ENCODE peak calls at places on chromosome 14, in eight cellular contexts. D is progenitor cell of endocrine pancreas, T is BE2C, K is A549, F is thyroid gland, V is upper lobe of left lung, O is MM.1S, Z is WTC11. U is an unnamed sample.

GRCh38 chr14:81464253-81465001 is 64.3 kb upstream of the STON2 start:
- DNase-seq in T (peak), K (peak), Z (peak), F (peak), V (no peak), D (peak), O (peak), U (peak)

GRCh38 chr14:21796912-21797311 is 123.3 kb upstream of the OR4E1 start:
- DNase-seq in F (no peak), T (no peak), K (no peak), Z (no peak), D (no peak), O (no peak), V (no peak), U (no peak)

GRCh38 chr14:89624500-89625156 is 207.6 kb upstream of the FOXN3 start:
- DNase-seq in F (no peak), K (no peak), Z (no peak), O (no peak), T (no peak), V (no peak), D (no peak), U (no peak)

GRCh38 chr14:67411820-67412421 is at the start of gene PLEK2:
- DNase-seq in F (peak), T (peak), D (no peak), K (peak), O (no peak), Z (peak), V (peak), U (no peak)

GRCh38 chr14:79702197-79702596 is 509.1 kb downstream of the DIO2 start:
- DNase-seq in F (no peak), D (no peak), Z (no peak), V (no peak), K (no peak), T (no peak), O (no peak), U (no peak)

GRCh38 chr14:98868846-98869245 is 403.2 kb downstream of the BCL11B start:
- DNase-seq in D (no peak), T (no peak), F (no peak), Z (no peak), V (no peak), K (no peak), O (no peak), U (no peak)

GRCh38 chr14:39488600-39488999 is 56.4 kb upstream of the FBXO33 start:
- DNase-seq in Z (peak), V (no peak), T (no peak), F (no peak), K (no peak), O (no peak), D (no peak), U (no peak)

GRCh38 chr14:34059925-34060746 is 109.3 kb upstream of the EGLN3 start:
- DNase-seq in T (peak), V (peak), F (peak), K (peak), D (peak), O (no peak), Z (peak), U (peak)

GRCh38 chr14:20343092-20343854 is at the start of gene PARP2:
- DNase-seq in V (peak), D (peak), O (peak), K (peak), T (peak), Z (peak), F (peak), U (peak)

GRCh38 chr14:49975286-49975685 is 82.4 kb downstream of the ARF6 start:
- DNase-seq in F (no peak), Z (no peak), O (no peak), V (no peak), K (peak), T (no peak), D (no peak), U (no peak)

GRCh38 chr14:56002316-56002715 is 115.9 kb upstream of the PELI2 start:
- DNase-seq in V (no peak), D (no peak), T (no peak), Z (no peak), O (no peak), K (peak), F (no peak), U (no peak)

GRCh38 chr14:90758959-90759358 is 57.3 kb downstream of the TTC7B start:
- DNase-seq in V (peak), O (no peak), F (peak), T (no peak), K (no peak), Z (no peak), D (no peak), U (no peak)

GRCh38 chr14:104537613-104537988 is 42.0 kb upstream of the C14orf180 start:
- DNase-seq in Z (no peak), D (no peak), K (no peak), F (no peak), O (no peak), V (no peak), T (no peak), U (no peak)

GRCh38 chr14:59354666-59355065 is 110.5 kb downstream of the GPR135 start:
- DNase-seq in D (no peak), V (no peak), F (no peak), Z (no peak), T (no peak), O (no peak), K (no peak), U (no peak)

GRCh38 chr14:56491299-56492285 is 88.0 kb upstream of the TMEM260 start:
- DNase-seq in K (peak), Z (peak), O (peak), T (peak), F (peak), D (peak), V (no peak), U (no peak)

GRCh38 chr14:91008759-91009409 is 51.6 kb downstream of the RPS6KA5 start:
- DNase-seq in V (peak), T (no peak), O (no peak), K (peak), F (no peak), D (no peak), Z (no peak), U (no peak)

GRCh38 chr14:23631234-23631633 is 4.9 kb upstream of the DHRS2 start:
- DNase-seq in O (no peak), Z (no peak), D (no peak), K (no peak), T (no peak), F (no peak), V (no peak), U (no peak)

GRCh38 chr14:96592591-96593388 is 90.6 kb downstream of the PAPOLA start:
- DNase-seq in Z (peak), V (peak), D (peak), F (peak), K (peak), O (peak), T (peak), U (peak)

GRCh38 chr14:53695692-53696091 is 260.9 kb downstream of the BMP4 start:
- DNase-seq in T (no peak), V (no peak), O (no peak), D (no peak), Z (no peak), F (no peak), K (no peak), U (no peak)

GRCh38 chr14:44962573-44963528 is 861 bp downstream of the TOGARAM1 start:
- DNase-seq in Z (peak), T (no peak), K (peak), V (no peak), O (peak), F (peak), D (peak), U (no peak)

GRCh38 chr14:61476737-61477410 is 155.5 kb downstream of the PRKCH start:
- DNase-seq in Z (no peak), V (peak), T (peak), F (peak), O (no peak), K (peak), D (no peak), U (no peak)

GRCh38 chr14:71533396-71533795 is 398.8 kb upstream of the RGS6 start:
- DNase-seq in O (no peak), Z (no peak), T (no peak), D (no peak), V (no peak), F (no peak), K (no peak), U (no peak)

GRCh38 chr14:67371247-67372148 is 11.4 kb downstream of the EIF2S1 start:
- DNase-seq in Z (no peak), T (no peak), F (no peak), O (no peak), D (no peak), V (no peak), K (no peak), U (no peak)

GRCh38 chr14:49303952-49304516 is 282.1 kb downstream of the RPS29 start:
- DNase-seq in V (no peak), T (no peak), K (no peak), D (peak), F (peak), O (peak), Z (peak), U (peak)

GRCh38 chr14:68439741-68440140 is 353.1 kb downstream of the ZFP36L1 start:
- DNase-seq in K (no peak), O (no peak), V (no peak), T (no peak), Z (no peak), F (no peak), D (no peak), U (no peak)

GRCh38 chr14:57375156-57375555 is 15.2 kb upstream of the NAA30 start:
- DNase-seq in Z (no peak), F (no peak), O (no peak), D (no peak), K (no peak), T (no peak), V (no peak), U (no peak)

GRCh38 chr14:29518335-29518734 is 409.3 kb downstream of the PRKD1 start:
- DNase-seq in V (no peak), Z (no peak), T (no peak), D (no peak), F (no peak), O (no peak), K (no peak), U (no peak)

GRCh38 chr14:29527286-29527685 is 400.4 kb downstream of the PRKD1 start:
- DNase-seq in Z (no peak), K (no peak), F (no peak), V (no peak), T (no peak), O (no peak), D (no peak), U (no peak)

DNA sequence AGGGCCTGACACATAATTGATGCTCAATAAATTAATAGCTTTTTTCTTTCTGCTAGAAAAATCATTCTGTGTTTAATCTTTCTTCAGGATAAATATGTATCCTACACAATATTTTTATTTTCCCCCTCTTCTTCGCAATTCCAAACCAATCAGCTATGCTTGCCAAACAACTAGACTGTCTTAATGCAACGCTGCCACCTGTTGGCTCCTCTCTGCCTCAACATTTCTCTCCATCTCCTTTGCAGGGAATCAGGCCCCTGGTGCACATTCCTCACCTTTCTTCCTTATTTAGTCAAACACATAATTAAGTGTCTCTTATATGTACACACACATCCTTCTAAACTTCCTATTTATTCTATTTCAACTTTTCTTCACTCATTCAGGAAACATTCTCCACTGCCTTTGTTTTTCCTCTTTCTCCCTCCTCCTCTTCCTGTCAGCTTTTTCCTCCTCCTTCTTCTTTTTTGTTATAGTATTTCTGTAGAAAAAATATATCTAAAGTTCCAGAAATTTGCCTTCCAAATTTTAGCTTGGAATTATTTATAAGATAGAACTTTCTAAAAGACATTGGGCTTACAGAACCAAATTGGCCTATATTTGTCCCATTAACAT is 406.0 kb downstream of the PRKD1 start:
- DNase-seq in T (peak), Z (peak), V (no peak), F (no peak), K (no peak), O (no peak), D (no peak), U (no peak)
- TF ChIP-seq CTCF in T (peak), Z (peak), V (no peak), F (no peak), K (no peak), O (peak), D (peak), U (no peak)

DNA sequence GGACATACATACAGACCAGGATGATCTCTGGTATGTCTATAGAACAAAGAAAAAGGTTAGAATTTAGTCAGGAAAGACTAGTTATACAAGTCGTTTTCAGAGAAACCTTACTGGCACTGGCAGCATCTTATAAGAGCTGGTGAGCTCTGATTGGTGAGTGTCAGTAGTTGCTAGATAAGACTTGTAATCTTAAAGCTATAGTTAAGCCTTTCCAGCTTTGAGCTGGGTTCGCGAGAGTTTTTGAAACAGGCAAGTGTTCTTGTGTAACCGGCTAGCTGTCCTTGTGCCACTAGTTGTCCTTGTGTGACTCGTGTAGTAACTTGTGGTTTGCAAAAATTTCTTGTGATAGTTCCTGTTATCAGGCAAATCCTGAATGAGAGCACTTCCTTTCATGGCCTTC is 740.9 kb downstream of the GALC start:
- DNase-seq in V (no peak), D (no peak), K (no peak), T (no peak), F (no peak), Z (no peak), O (no peak), U (no peak)
- TF ChIP-seq CTCF in V (no peak), D (no peak), K (no peak), T (no peak), F (no peak), Z (no peak), O (no peak), U (no peak)

DNA sequence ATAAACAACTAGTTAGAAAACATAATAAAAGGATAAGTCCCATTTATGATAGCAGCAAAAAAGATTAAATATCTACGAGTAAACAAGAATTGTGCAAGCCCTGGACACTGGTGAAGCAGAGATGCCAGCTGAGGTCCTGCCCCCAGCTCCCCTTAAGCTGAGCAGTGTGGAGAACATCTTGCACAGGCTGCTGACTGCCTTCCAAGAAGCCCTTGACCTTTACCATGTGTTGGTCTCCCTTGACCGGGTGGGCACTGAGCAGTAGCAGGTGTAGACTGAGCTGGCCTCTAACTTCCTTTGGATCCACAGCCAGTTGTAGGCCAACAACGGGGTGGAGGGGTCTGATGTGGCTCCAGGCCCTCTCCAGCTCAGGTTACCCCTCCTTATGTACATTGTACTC is 47.7 kb upstream of the PAPLN start:
- DNase-seq in D (no peak), K (no peak), T (no peak), O (no peak), F (peak), Z (no peak), V (no peak), U (no peak)
- TF ChIP-seq CTCF in D (no peak), K (no peak), T (no peak), O (no peak), F (no peak), Z (no peak), V (no peak), U (no peak)

GRCh38 chr14:75293920-75294648 is 15.5 kb downstream of the FOS start:
- DNase-seq in K (peak), T (peak), F (peak), D (peak), Z (peak), O (peak), V (peak), U (peak)
- TF ChIP-seq CTCF in K (no peak), T (no peak), F (no peak), D (no peak), Z (no peak), O (no peak), V (no peak), U (no peak)

DNA sequence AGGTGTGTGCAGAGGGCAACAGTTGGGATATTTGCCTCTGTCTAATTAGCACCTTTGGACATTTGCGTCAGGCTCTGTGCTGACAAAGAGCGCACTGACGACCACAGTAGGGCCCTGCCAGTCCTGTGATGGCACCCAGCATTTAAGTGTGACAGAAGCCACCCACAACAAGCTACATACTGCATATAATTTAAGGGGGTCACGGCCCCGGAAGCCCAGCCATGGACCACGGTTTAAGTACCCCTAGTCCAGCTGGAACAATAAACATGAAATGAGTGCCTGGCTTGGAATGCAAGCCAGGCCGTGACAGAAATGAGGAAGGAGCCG is 16.8 kb upstream of the DYNC1H1 start:
- DNase-seq in F (no peak), K (no peak), V (peak), O (no peak), T (no peak), Z (no peak), D (no peak), U (no peak)
- TF ChIP-seq CTCF in F (no peak), K (no peak), V (no peak), O (no peak), T (no peak), Z (no peak), D (no peak), U (no peak)

GRCh38 chr14:51072976-51073375 is 21.9 kb downstream of the TRIM9 start:
- DNase-seq in V (no peak), D (no peak), F (no peak), K (no peak), T (no peak), Z (no peak), O (no peak), U (no peak)

GRCh38 chr14:51073751-51074150 is 21.2 kb downstream of the TRIM9 start:
- DNase-seq in D (no peak), F (no peak), Z (no peak), O (no peak), T (no peak), V (no peak), K (no peak), U (no peak)

GRCh38 chr14:51069065-51069464 is 25.8 kb downstream of the TRIM9 start:
- DNase-seq in D (no peak), O (no peak), K (peak), F (no peak), Z (no peak), T (no peak), V (no peak), U (no peak)

GRCh38 chr14:51070732-51071131 is 24.2 kb downstream of the TRIM9 start:
- DNase-seq in F (no peak), K (no peak), D (no peak), Z (no peak), T (no peak), V (no peak), O (no peak), U (no peak)

DNA sequence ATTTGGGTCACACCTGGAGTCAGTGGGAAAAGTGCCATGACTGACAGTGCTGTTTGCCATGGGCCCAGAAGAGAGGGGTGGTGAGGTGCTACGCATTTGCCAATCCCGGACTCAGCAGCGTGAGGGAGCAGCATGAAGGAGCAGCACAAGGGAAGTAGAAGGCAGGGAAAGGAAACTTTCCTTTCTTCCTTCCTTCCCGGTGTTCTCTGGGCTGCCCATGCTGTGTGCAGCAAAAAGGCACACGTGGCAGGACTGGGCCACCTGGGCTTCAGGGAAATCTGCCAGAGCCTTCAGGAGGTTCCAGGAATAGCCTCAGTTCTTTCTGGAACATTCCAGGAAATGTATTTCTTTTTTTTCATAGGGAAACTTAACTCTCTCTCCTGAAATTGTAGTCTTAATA is 23.1 kb downstream of the TRIM9 start:
- DNase-seq in K (no peak), D (no peak), O (no peak), F (no peak), Z (no peak), V (no peak), T (no peak), U (no peak)
- TF ChIP-seq CTCF in K (no peak), D (no peak), O (no peak), F (no peak), Z (no peak), V (no peak), T (no peak), U (no peak)

GRCh38 chr14:100033347-100034052 is 31.7 kb upstream of the EVL start:
- DNase-seq in D (no peak), T (no peak), V (no peak), F (no peak), Z (no peak), O (no peak), K (no peak), U (no peak)

GRCh38 chr14:100032749-100033148 is 32.5 kb upstream of the EVL start:
- DNase-seq in T (no peak), O (no peak), Z (no peak), K (no peak), V (no peak), F (no peak), D (no peak), U (no peak)

GRCh38 chr14:100028990-100029677 is 36.1 kb upstream of the EVL start:
- DNase-seq in F (no peak), K (peak), D (no peak), Z (no peak), O (no peak), T (no peak), V (no peak), U (no peak)

GRCh38 chr14:100030441-100031153 is 34.6 kb upstream of the EVL start:
- DNase-seq in V (no peak), O (no peak), K (peak), Z (no peak), D (no peak), F (no peak), T (no peak), U (no peak)

GRCh38 chr14:100031506-100032281 is 33.5 kb upstream of the EVL start:
- DNase-seq in D (no peak), Z (no peak), V (peak), O (no peak), F (peak), K (peak), T (no peak), U (no peak)
- TF ChIP-seq CTCF in D (no peak), Z (no peak), V (no peak), O (no peak), F (no peak), K (peak), T (no peak), U (no peak)

DNA sequence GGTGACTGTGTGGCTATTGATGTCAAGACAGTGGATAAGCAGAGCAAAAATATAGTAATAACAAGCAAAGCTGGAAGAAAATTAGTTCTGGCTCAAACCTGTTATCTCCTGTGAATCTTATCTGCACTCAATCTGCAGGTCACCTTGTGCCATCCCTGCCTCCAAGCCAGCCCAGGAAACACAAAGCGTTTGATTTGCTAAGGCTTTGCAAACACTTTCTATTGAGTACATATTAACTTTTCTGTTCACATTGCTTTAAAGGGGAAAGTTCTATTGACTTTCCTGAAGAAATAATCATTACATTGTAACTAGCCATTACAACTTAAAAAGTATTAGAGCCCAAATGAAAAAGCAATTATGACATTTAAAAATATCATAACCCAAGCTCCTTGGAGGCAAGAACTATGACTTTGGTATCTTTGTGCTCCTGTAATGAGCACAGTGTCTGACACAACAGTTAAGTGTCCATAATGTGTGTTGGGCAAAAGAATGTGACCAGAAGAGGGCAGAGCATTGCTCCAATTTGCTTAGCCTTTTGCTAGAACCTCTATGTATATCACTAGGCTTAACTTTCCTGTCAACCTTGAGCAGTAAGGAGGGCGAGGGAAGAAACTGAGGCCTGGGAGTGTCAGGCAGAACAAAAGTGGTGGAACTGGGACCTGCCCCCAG is 24.7 kb downstream of the SERPINA3 start:
- DNase-seq in V (no peak), K (peak), Z (no peak), T (no peak), F (no peak), D (no peak), O (no peak), U (no peak)
- TF ChIP-seq CTCF in V (no peak), K (peak), Z (no peak), T (no peak), F (no peak), D (peak), O (no peak), U (no peak)